ENCODE peak calls at places on chromosomes 13 and 19, in six cellular contexts. One of them, this sample, is unnamed.

GRCh38 chr19:47539747-47540311 is 25.0 kb upstream of the NAPA start:
- DNase-seq in HepG2: no peak
- DNase-seq in HCT116: no peak
- DNase-seq in A549: no peak
- DNase-seq in Panc1: no peak
- DNase-seq in K562: no peak
- DNase-seq in this sample: no peak

GRCh38 chr19:40691421-40692211 is 1.2 kb upstream of the NUMBL start:
- DNase-seq in HepG2: no peak
- DNase-seq in Panc1: no peak
- DNase-seq in K562: peak
- DNase-seq in HCT116: no peak
- DNase-seq in A549: peak
- DNase-seq in this sample: peak

GRCh38 chr19:6967962-6968361 is 53.3 kb downstream of the MBD3L2B start:
- DNase-seq in A549: no peak
- DNase-seq in K562: no peak
- DNase-seq in Panc1: no peak
- DNase-seq in HCT116: no peak
- DNase-seq in HepG2: no peak
- DNase-seq in this sample: no peak

GRCh38 chr13:23509781-23510543 is 60.2 kb upstream of the TNFRSF19 start:
- DNase-seq in Panc1: no peak
- DNase-seq in HCT116: no peak
- DNase-seq in HepG2: no peak
- DNase-seq in A549: no peak
- DNase-seq in K562: no peak
- DNase-seq in this sample: no peak

GRCh38 chr13:21688056-21688455 is 17.2 kb downstream of the FGF9 start:
- DNase-seq in Panc1: no peak
- DNase-seq in K562: no peak
- DNase-seq in HCT116: no peak
- DNase-seq in HepG2: no peak
- DNase-seq in A549: no peak
- DNase-seq in this sample: no peak

GRCh38 chr19:55118401-55118991 is 1.1 kb upstream of the PPP1R12C start:
- DNase-seq in Panc1: no peak
- DNase-seq in HepG2: no peak
- DNase-seq in HCT116: no peak
- DNase-seq in A549: peak
- DNase-seq in K562: peak
- DNase-seq in this sample: peak

GRCh38 chr19:36051637-36052036 is 2.4 kb downstream of the THAP8 start:
- DNase-seq in Panc1: no peak
- DNase-seq in HepG2: no peak
- DNase-seq in HCT116: no peak
- DNase-seq in A549: no peak
- DNase-seq in K562: no peak
- DNase-seq in this sample: peak

GRCh38 chr13:94192576-94192975 is 286.9 kb downstream of the DCT start:
- DNase-seq in HCT116: no peak
- DNase-seq in K562: peak
- DNase-seq in Panc1: no peak
- DNase-seq in HepG2: peak
- DNase-seq in A549: peak
- DNase-seq in this sample: peak

GRCh38 chr13:62702502-62702901 is 1286.9 kb upstream of the PCDH20 start:
- DNase-seq in HepG2: no peak
- DNase-seq in Panc1: no peak
- DNase-seq in A549: no peak
- DNase-seq in HCT116: no peak
- DNase-seq in K562: no peak
- DNase-seq in this sample: no peak

GRCh38 chr19:52946322-52947310 is 16.1 kb downstream of the ZNF816 start:
- DNase-seq in A549: no peak
- DNase-seq in K562: peak
- DNase-seq in Panc1: no peak
- DNase-seq in HepG2: no peak
- DNase-seq in HCT116: no peak
- DNase-seq in this sample: peak

GRCh38 chr13:33206425-33206824 is 79.1 kb downstream of the STARD13 start:
- DNase-seq in Panc1: no peak
- DNase-seq in HCT116: no peak
- DNase-seq in HepG2: no peak
- DNase-seq in A549: no peak
- DNase-seq in K562: no peak
- DNase-seq in this sample: no peak

GRCh38 chr19:51200071-51200470 is 24.8 kb upstream of the CD33 start:
- DNase-seq in HepG2: no peak
- DNase-seq in Panc1: no peak
- DNase-seq in A549: no peak
- DNase-seq in HCT116: no peak
- DNase-seq in K562: no peak
- DNase-seq in this sample: no peak

GRCh38 chr19:54952591-54953344 is 5.4 kb upstream of the NLRP7 start:
- DNase-seq in HepG2: no peak
- DNase-seq in A549: peak
- DNase-seq in HCT116: no peak
- DNase-seq in K562: peak
- DNase-seq in Panc1: no peak
- DNase-seq in this sample: peak

GRCh38 chr19:57934820-57935665 is at the start of gene ZNF418:
- DNase-seq in HepG2: no peak
- DNase-seq in A549: peak
- DNase-seq in Panc1: peak
- DNase-seq in K562: peak
- DNase-seq in HCT116: no peak
- DNase-seq in this sample: peak

GRCh38 chr19:50258918-50259372 is 55.5 kb downstream of the MYH14 start:
- DNase-seq in A549: peak
- DNase-seq in HCT116: no peak
- DNase-seq in HepG2: no peak
- DNase-seq in Panc1: no peak
- DNase-seq in K562: peak
- DNase-seq in this sample: peak

GRCh38 chr19:6739884-6740588 is 556 bp downstream of the TRIP10 start:
- DNase-seq in HCT116: no peak
- DNase-seq in HepG2: no peak
- DNase-seq in A549: peak
- DNase-seq in Panc1: no peak
- DNase-seq in K562: peak
- DNase-seq in this sample: peak

GRCh38 chr13:40109324-40109958 is 454.0 kb downstream of the COG6 start:
- DNase-seq in A549: peak
- DNase-seq in Panc1: no peak
- DNase-seq in HCT116: no peak
- DNase-seq in K562: no peak
- DNase-seq in HepG2: no peak
- DNase-seq in this sample: no peak

GRCh38 chr13:97000295-97000925 is 6.1 kb upstream of the OXGR1 start:
- DNase-seq in HepG2: no peak
- DNase-seq in A549: no peak
- DNase-seq in Panc1: no peak
- DNase-seq in HCT116: no peak
- DNase-seq in K562: no peak
- DNase-seq in this sample: peak

GRCh38 chr13:41356788-41357187 is 45.7 kb downstream of the NAA16 start:
- DNase-seq in HepG2: no peak
- DNase-seq in Panc1: no peak
- DNase-seq in K562: no peak
- DNase-seq in A549: no peak
- DNase-seq in HCT116: no peak
- DNase-seq in this sample: no peak

GRCh38 chr13:75901509-75901908 is 265.4 kb downstream of the LMO7 start:
- DNase-seq in HCT116: no peak
- DNase-seq in Panc1: no peak
- DNase-seq in HepG2: no peak
- DNase-seq in K562: no peak
- DNase-seq in A549: no peak
- DNase-seq in this sample: no peak

GRCh38 chr19:7326105-7326877 is 22.4 kb upstream of the ARHGEF18 start:
- DNase-seq in K562: peak
- DNase-seq in Panc1: peak
- DNase-seq in HepG2: peak
- DNase-seq in HCT116: peak
- DNase-seq in A549: peak
- DNase-seq in this sample: peak

GRCh38 chr19:1455336-1456120 is 5.6 kb downstream of the APC2 start:
- DNase-seq in HepG2: peak
- DNase-seq in K562: peak
- DNase-seq in Panc1: peak
- DNase-seq in HCT116: peak
- DNase-seq in A549: peak
- DNase-seq in this sample: peak

GRCh38 chr19:8965887-8966286 is 44.3 kb downstream of the MUC16 start:
- DNase-seq in A549: no peak
- DNase-seq in HepG2: no peak
- DNase-seq in K562: peak
- DNase-seq in HCT116: no peak
- DNase-seq in Panc1: no peak
- DNase-seq in this sample: no peak

GRCh38 chr13:26557393-26558073 is at the start of gene WASF3:
- DNase-seq in K562: peak
- DNase-seq in A549: peak
- DNase-seq in HepG2: peak
- DNase-seq in Panc1: peak
- DNase-seq in HCT116: peak
- DNase-seq in this sample: peak

GRCh38 chr19:14746891-14747290 is 31.5 kb downstream of the ADGRE2 start:
- DNase-seq in HCT116: no peak
- DNase-seq in K562: no peak
- DNase-seq in HepG2: no peak
- DNase-seq in A549: no peak
- DNase-seq in Panc1: no peak
- DNase-seq in this sample: no peak

GRCh38 chr19:45515807-45516401 is 8.6 kb downstream of the VASP start:
- DNase-seq in K562: no peak
- DNase-seq in HCT116: no peak
- DNase-seq in A549: peak
- DNase-seq in Panc1: no peak
- DNase-seq in HepG2: no peak
- DNase-seq in this sample: no peak

GRCh38 chr19:45517238-45517637 is 10.0 kb downstream of the VASP start:
- DNase-seq in HepG2: no peak
- DNase-seq in A549: no peak
- DNase-seq in K562: no peak
- DNase-seq in Panc1: no peak
- DNase-seq in HCT116: no peak
- DNase-seq in this sample: no peak

GRCh38 chr19:45512881-45513483 is 5.7 kb downstream of the VASP start:
- DNase-seq in A549: no peak
- DNase-seq in Panc1: no peak
- DNase-seq in HCT116: no peak
- DNase-seq in HepG2: no peak
- DNase-seq in K562: no peak
- DNase-seq in this sample: no peak

GRCh38 chr19:45514376-45515051 is 7.2 kb downstream of the VASP start:
- DNase-seq in Panc1: no peak
- DNase-seq in HepG2: peak
- DNase-seq in K562: no peak
- DNase-seq in A549: peak
- DNase-seq in HCT116: no peak
- DNase-seq in this sample: no peak

GRCh38 chr19:45515081-45515624 is 7.9 kb downstream of the VASP start:
- DNase-seq in A549: no peak
- DNase-seq in K562: peak
- DNase-seq in HCT116: no peak
- DNase-seq in Panc1: no peak
- DNase-seq in HepG2: peak
- DNase-seq in this sample: no peak
- TF ChIP-seq REST in A549: no peak
- TF ChIP-seq REST in K562: no peak
- TF ChIP-seq REST in HCT116: no peak
- TF ChIP-seq REST in Panc1: no peak
- TF ChIP-seq REST in HepG2: no peak
- TF ChIP-seq REST in this sample: no peak

GRCh38 chr19:41698746-41699230 is 9.6 kb upstream of the CEACAM5 start:
- DNase-seq in Panc1: no peak
- DNase-seq in HepG2: no peak
- DNase-seq in A549: peak
- DNase-seq in K562: no peak
- DNase-seq in HCT116: no peak
- DNase-seq in this sample: no peak
- TF ChIP-seq REST in Panc1: no peak
- TF ChIP-seq REST in HepG2: no peak
- TF ChIP-seq REST in A549: no peak
- TF ChIP-seq REST in K562: no peak
- TF ChIP-seq REST in HCT116: no peak
- TF ChIP-seq REST in this sample: no peak

DNA sequence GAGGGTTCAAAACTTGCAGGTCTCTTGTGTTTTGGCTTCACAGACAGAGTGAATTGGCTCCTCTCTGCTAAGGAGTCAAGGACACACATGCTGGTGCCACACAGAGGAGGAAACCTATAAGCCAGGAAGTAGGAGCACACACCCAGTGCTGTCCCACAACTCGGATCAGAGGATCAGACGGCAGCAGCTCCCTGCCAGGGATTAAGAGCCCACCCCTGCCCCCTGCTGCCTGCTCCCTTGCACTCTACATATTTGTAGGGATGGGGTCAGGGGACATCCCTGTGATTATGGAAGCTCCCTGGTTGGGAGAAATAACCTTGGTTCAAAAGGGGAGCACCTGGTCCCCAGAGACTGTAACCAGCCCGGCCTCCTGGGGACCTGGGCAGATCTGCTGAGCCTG is 77.5 kb upstream of the CLDN10 start:
- DNase-seq in HepG2: no peak
- DNase-seq in K562: no peak
- DNase-seq in HCT116: no peak
- DNase-seq in Panc1: no peak
- DNase-seq in A549: no peak
- DNase-seq in this sample: peak
- TF ChIP-seq REST in HepG2: no peak
- TF ChIP-seq REST in K562: no peak
- TF ChIP-seq REST in HCT116: no peak
- TF ChIP-seq REST in Panc1: no peak
- TF ChIP-seq REST in A549: no peak
- TF ChIP-seq REST in this sample: no peak

GRCh38 chr13:110454956-110455355 is 106.6 kb downstream of the RAB20 start:
- DNase-seq in HepG2: no peak
- DNase-seq in A549: no peak
- DNase-seq in HCT116: no peak
- DNase-seq in Panc1: no peak
- DNase-seq in K562: no peak
- DNase-seq in this sample: no peak

GRCh38 chr13:110457361-110457760 is 104.2 kb downstream of the RAB20 start:
- DNase-seq in HCT116: no peak
- DNase-seq in K562: no peak
- DNase-seq in A549: no peak
- DNase-seq in HepG2: no peak
- DNase-seq in Panc1: no peak
- DNase-seq in this sample: no peak

GRCh38 chr13:110456550-110456949 is 105.0 kb downstream of the RAB20 start:
- DNase-seq in Panc1: no peak
- DNase-seq in K562: no peak
- DNase-seq in HCT116: no peak
- DNase-seq in A549: no peak
- DNase-seq in HepG2: no peak
- DNase-seq in this sample: no peak

GRCh38 chr13:110455444-110455843 is 106.1 kb downstream of the RAB20 start:
- DNase-seq in A549: no peak
- DNase-seq in HCT116: no peak
- DNase-seq in Panc1: no peak
- DNase-seq in HepG2: no peak
- DNase-seq in K562: no peak
- DNase-seq in this sample: no peak

GRCh38 chr13:110455941-110456340 is 105.6 kb downstream of the RAB20 start:
- DNase-seq in HCT116: peak
- DNase-seq in K562: peak
- DNase-seq in Panc1: peak
- DNase-seq in HepG2: peak
- DNase-seq in A549: peak
- DNase-seq in this sample: peak
- TF ChIP-seq REST in HCT116: no peak
- TF ChIP-seq REST in K562: no peak
- TF ChIP-seq REST in Panc1: no peak
- TF ChIP-seq REST in HepG2: no peak
- TF ChIP-seq REST in A549: no peak
- TF ChIP-seq REST in this sample: no peak